ENCODE peak calls at places on chromosomes 7 and 10, in five cellular contexts. S is cardiac fibroblast, J is transverse colon, Y is mammary epithelial cell, H is brain microvascular endothelial cell. Q is an unnamed sample.

GRCh38 chr10:78954009-78954297 is 114.8 kb upstream of the ZMIZ1 start:
- DNase-seq in S (no peak), H (no peak), Y (no peak), J (no peak), Q (no peak)

GRCh38 chr10:77939561-77940001 is 13.0 kb upstream of the DLG5 start:
- DNase-seq in S (peak), H (peak), Y (no peak), J (peak), Q (peak)

GRCh38 chr10:64089648-64090047 is 568.4 kb downstream of the REEP3 start:
- DNase-seq in S (no peak), Y (no peak), H (no peak), J (no peak), Q (no peak)

GRCh38 chr10:80739963-80740715 is 202.4 kb downstream of the SH2D4B start:
- DNase-seq in J (no peak), Y (no peak), S (no peak), H (no peak), Q (no peak)

GRCh38 chr7:129779602-129780256 is 168.2 kb downstream of the NRF1 start:
- DNase-seq in J (peak), Y (peak), S (no peak), H (no peak), Q (no peak)

GRCh38 chr7:7521259-7521658 is 14.4 kb downstream of the COL28A1 start:
- DNase-seq in S (no peak), J (no peak), Y (no peak), H (peak), Q (no peak)

GRCh38 chr7:50663396-50664102 is 98.3 kb upstream of the DDC start:
- DNase-seq in Y (peak), H (no peak), S (no peak), J (no peak), Q (no peak)

GRCh38 chr10:60496181-60496580 is 106.5 kb upstream of the ANK3 start:
- DNase-seq in S (peak), H (no peak), Y (no peak), J (no peak), Q (no peak)

GRCh38 chr10:115167716-115168115 is 74.6 kb downstream of the ATRNL1 start:
- DNase-seq in H (no peak), S (no peak), Y (peak), J (no peak), Q (no peak)

GRCh38 chr7:102473271-102473991 is 5.3 kb downstream of the POLR2J start:
- DNase-seq in J (no peak), S (no peak), Y (no peak), H (no peak), Q (no peak)

GRCh38 chr7:47255441-47255840 is 326.5 kb downstream of the TNS3 start:
- DNase-seq in Y (no peak), J (no peak), H (no peak), S (no peak), Q (no peak)

GRCh38 chr7:47255007-47255406 is 326.9 kb downstream of the TNS3 start:
- DNase-seq in Y (no peak), H (no peak), S (no peak), J (no peak), Q (no peak)

GRCh38 chr7:47252706-47253105 is 329.2 kb downstream of the TNS3 start:
- DNase-seq in Y (no peak), H (no peak), S (no peak), J (no peak), Q (no peak)

GRCh38 chr7:47254081-47255006 is 327.6 kb downstream of the TNS3 start:
- DNase-seq in H (peak), Y (peak), S (peak), J (peak), Q (peak)

DNA sequence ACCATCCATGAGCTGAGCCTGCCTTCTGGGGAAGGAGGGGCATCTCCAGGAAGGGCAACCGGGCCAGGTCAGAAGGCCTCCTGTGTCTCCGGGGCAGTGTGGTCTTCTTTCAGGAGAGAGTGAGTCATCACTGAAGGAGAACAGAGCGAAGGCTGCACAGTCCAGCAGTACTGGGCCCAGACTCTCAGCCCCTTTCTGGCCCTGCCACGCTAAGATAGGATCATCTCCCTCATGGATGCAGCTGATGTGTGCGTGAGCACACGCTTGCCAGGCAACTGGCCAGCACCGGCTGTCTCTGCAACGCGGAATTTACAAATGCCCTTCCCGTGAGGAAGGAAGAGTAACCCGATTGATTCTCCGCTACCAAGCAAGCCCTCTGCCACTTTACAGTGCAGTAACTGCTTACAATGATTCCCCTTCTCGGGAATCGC is 328.2 kb downstream of the TNS3 start:
- DNase-seq in Y (peak), S (peak), H (peak), J (peak), Q (peak)
- H3K4me3 ChIP-seq in Y (peak), S (peak), H (peak), J (peak), Q (peak)

GRCh38 chr7:137564677-137565076 is 221.1 kb upstream of the PTN start:
- DNase-seq in H (no peak), S (no peak), J (no peak), Y (no peak), Q (no peak)
- TF ChIP-seq CTCF in H (no peak), S (no peak), J (no peak), Y (no peak), Q (no peak)

DNA sequence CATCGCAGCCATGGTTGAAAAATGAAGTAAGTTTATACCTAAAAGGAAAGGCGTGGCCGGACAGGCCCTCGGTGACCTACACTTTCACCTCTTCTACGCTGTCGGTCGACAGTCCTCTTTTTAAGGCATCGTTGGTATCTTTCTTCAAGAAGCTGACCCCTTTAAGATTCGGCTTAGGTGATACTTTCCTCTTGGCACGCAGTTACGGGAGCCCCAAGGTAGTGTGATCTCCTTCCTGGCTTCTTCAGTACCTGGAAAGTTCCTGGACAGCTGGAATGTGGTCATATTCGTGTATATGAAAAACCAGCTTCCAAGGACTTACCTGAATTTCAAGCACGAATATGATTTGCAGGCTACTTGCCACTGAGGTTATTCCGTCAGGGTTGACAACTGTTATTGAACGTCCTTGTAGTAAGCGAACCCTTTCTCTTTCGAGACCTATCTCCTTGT is 885 bp upstream of the SYPL1 start:
- DNase-seq in H (no peak), S (no peak), Y (no peak), J (no peak), Q (no peak)
- H3K4me3 ChIP-seq in H (no peak), S (no peak), Y (peak), J (peak), Q (no peak)

DNA sequence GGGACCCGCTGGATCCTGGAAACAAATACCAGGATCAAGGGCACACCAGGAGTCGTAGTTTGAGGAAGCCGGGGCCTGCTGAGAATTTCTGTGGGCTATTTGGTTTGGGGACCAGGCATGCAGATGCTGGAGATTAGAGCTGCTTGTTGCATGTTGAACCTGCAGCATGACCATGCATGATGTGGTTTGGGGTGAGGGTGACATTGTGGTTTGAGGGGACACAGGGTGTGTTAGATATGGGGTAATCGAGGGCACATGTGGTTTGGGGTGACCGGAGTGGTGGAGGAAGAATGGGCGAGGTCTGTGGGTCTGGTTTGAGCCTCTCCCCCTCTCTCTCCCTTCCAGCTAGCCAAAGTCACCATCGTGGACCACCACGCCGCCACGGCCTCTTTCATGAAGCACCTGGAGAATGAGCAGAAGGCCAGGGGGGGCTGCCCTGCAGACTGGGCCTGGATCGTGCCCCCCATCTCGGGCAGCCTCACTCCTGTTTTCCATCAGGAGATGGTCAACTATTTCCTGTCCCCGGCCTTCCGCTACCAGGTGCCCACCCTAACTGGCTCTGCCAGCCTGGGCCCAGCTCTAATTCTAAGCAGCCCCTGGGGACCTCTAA is 10.2 kb downstream of the NOS3 start:
- DNase-seq in H (no peak), S (no peak), J (no peak), Y (no peak), Q (no peak)
- TF ChIP-seq CTCF in H (no peak), S (no peak), J (no peak), Y (no peak), Q (no peak)

GRCh38 chr10:44245601-44245938 is 139.3 kb downstream of the CXCL12 start:
- DNase-seq in S (peak), H (peak), Y (no peak), J (no peak), Q (peak)
- H3K4me3 ChIP-seq in S (no peak), H (no peak), Y (no peak), J (no peak), Q (no peak)

GRCh38 chr10:124386186-124387077 is 32.3 kb downstream of the OAT start:
- DNase-seq in Y (no peak), H (no peak), J (no peak), S (no peak), Q (no peak)

GRCh38 chr10:124388823-124389612 is 29.7 kb downstream of the OAT start:
- DNase-seq in Y (peak), H (peak), S (peak), J (peak), Q (peak)

GRCh38 chr10:124385627-124386185 is 33.0 kb downstream of the OAT start:
- DNase-seq in S (no peak), J (no peak), Y (no peak), H (no peak), Q (no peak)

GRCh38 chr10:124388476-124388822 is 30.3 kb downstream of the OAT start:
- DNase-seq in S (no peak), J (no peak), H (no peak), Y (no peak), Q (no peak)

GRCh38 chr10:124387078-124387874 is 31.4 kb downstream of the OAT start:
- DNase-seq in S (no peak), H (no peak), J (no peak), Y (no peak), Q (no peak)
- TF ChIP-seq CTCF in S (no peak), H (peak), J (no peak), Y (peak), Q (peak)

DNA sequence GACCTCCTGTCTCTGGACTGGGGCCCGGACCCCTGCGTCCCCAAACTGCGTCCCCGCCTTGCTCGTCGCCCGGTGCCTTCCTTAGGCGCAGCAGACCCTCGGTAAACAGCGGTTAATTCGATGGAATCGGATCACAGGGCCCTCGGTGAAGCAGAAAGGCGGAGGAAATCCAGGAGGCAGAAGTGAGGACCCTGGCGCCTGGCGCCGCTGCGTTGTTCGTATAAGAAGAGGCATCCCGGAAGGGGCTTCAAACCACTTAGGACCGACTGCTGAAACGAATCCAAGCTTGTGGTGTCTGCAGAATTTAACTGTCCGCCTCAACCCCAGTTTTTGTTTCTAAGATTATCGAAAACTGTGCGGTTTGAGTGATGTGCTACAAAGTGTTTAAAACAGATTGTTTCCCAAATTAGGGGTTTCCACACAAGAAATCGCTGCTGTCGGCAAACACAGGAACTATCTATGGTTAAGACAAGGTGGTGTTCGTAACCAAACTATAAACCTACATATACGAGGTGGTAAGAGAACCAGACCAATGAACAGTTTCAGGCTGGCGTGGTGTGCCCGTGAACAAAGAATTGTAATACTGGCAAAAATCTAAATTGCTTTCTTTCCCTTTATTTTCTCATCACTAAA is 760 bp upstream of the DGKI start:
- DNase-seq in H (no peak), Y (no peak), S (peak), J (no peak), Q (no peak)
- H3K4me3 ChIP-seq in H (peak), Y (no peak), S (peak), J (peak), Q (peak)

DNA sequence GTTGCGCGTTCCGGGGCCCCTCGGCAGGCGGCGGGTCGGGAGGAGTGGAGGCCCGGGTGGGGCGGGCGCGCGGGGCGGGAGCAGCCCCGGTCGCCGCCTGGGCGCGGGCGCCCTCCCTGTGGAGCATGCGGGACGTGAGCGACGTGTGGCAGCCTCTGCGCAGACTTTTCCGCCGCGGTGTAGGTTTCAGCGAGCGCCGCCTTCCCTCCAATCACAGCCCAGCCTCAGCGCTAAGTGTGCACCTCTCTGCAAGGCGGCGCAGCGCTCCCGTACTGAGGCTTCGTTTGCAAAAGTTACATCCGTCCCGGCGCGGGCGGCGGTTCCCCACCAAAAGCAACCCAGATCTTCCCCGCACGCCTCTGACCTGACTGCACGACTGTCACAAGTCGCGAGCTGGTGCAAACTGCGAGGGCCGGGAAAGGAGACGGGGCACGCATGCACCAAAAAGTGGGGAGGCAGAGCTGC is 1.2 kb upstream of the PFKFB3 start:
- DNase-seq in J (peak), Y (peak), H (no peak), S (peak), Q (peak)
- TF ChIP-seq CTCF in J (no peak), Y (no peak), H (no peak), S (no peak), Q (no peak)

DNA sequence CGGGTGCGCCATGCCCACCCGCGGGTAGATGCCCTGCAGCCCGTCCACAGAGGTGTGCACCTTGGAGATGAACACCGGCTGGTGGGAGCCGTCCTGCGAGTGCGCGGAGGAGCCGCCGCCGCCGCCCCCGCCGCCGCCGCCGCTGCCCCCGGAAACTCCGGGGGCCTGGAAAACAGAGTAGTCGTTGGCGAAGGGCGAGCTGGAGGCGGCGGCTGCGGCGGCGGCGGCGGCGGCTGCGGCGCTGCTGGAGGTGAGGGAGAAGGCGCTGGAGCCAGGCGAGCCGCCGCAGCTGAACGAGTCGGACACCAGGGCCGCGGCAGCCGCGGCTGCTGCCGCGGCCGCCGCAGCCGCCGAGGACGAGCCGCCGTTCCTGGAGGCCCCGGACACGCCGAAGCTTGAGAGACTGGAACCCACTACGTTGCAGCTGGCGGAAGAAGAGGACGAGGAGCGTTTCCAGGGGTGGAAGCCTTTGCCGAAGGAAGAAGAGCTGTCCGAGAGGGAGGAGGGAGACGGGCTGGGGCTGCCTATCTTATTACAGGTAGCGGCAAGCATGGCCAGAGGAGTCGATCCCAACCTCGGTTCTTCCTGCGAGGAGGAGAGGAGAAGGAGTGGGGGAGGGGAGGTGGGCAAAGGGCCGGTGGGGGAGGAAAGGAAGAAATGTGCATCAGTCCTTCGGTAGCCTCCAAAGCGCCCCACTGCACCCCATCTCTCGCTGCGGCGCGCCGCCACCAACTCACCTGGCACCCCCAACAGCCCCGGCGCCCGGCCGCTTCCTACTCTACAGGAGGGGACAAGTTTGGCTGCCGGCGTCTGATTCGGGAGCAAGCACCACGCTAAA is 1.3 kb downstream of the SP8 start:
- DNase-seq in J (no peak), S (no peak), H (no peak), Y (peak), Q (no peak)
- H3K4me3 ChIP-seq in J (peak), S (peak), H (no peak), Y (peak), Q (no peak)